ENCODE peak calls at places on chromosomes 7 and 10, in five cellular contexts. One of them, this sample, is unnamed.

GRCh38 chr7:134450296-134451000 is 8.5 kb downstream of the AKR1B1 start:
- DNase-seq in nephron progenitor cell: no peak
- DNase-seq in heart right ventricle: no peak
- DNase-seq in cardiac muscle cell: no peak
- DNase-seq in epithelial cell of esophagus: no peak
- DNase-seq in this sample: no peak

GRCh38 chr7:127390817-127391590 is 1.5 kb downstream of the ZNF800 start:
- DNase-seq in cardiac muscle cell: no peak
- DNase-seq in nephron progenitor cell: no peak
- DNase-seq in epithelial cell of esophagus: no peak
- DNase-seq in heart right ventricle: no peak
- DNase-seq in this sample: no peak

GRCh38 chr7:7190142-7190541 is 7.8 kb downstream of the C1GALT1 start:
- DNase-seq in epithelial cell of esophagus: no peak
- DNase-seq in nephron progenitor cell: no peak
- DNase-seq in heart right ventricle: no peak
- DNase-seq in cardiac muscle cell: peak
- DNase-seq in this sample: no peak

GRCh38 chr7:20199015-20199737 is 18.0 kb downstream of the MACC1 start:
- DNase-seq in heart right ventricle: peak
- DNase-seq in nephron progenitor cell: no peak
- DNase-seq in epithelial cell of esophagus: peak
- DNase-seq in cardiac muscle cell: peak
- DNase-seq in this sample: no peak

GRCh38 chr7:155093586-155093985 is 23.5 kb downstream of the HTR5A start:
- DNase-seq in nephron progenitor cell: no peak
- DNase-seq in heart right ventricle: no peak
- DNase-seq in cardiac muscle cell: no peak
- DNase-seq in epithelial cell of esophagus: no peak
- DNase-seq in this sample: no peak

GRCh38 chr7:81618400-81619014 is 151.3 kb downstream of the HGF start:
- DNase-seq in epithelial cell of esophagus: peak
- DNase-seq in cardiac muscle cell: no peak
- DNase-seq in heart right ventricle: no peak
- DNase-seq in nephron progenitor cell: no peak
- DNase-seq in this sample: no peak

GRCh38 chr7:117666019-117666418 is 186.2 kb downstream of the CFTR start:
- DNase-seq in nephron progenitor cell: no peak
- DNase-seq in heart right ventricle: no peak
- DNase-seq in cardiac muscle cell: no peak
- DNase-seq in epithelial cell of esophagus: peak
- DNase-seq in this sample: no peak

GRCh38 chr10:49290607-49291006 is 8.4 kb upstream of the C10orf71 start:
- DNase-seq in heart right ventricle: no peak
- DNase-seq in epithelial cell of esophagus: no peak
- DNase-seq in nephron progenitor cell: no peak
- DNase-seq in cardiac muscle cell: no peak
- DNase-seq in this sample: no peak

GRCh38 chr7:131202451-131202850 is 125.2 kb upstream of the MKLN1 start:
- DNase-seq in epithelial cell of esophagus: no peak
- DNase-seq in cardiac muscle cell: no peak
- DNase-seq in heart right ventricle: no peak
- DNase-seq in nephron progenitor cell: no peak
- DNase-seq in this sample: no peak

GRCh38 chr10:30062090-30062489 is 2.7 kb upstream of the JCAD start:
- DNase-seq in epithelial cell of esophagus: no peak
- DNase-seq in nephron progenitor cell: no peak
- DNase-seq in heart right ventricle: no peak
- DNase-seq in cardiac muscle cell: no peak
- DNase-seq in this sample: no peak

GRCh38 chr10:117342638-117343037 is 32.6 kb downstream of the PDZD8 start:
- DNase-seq in heart right ventricle: no peak
- DNase-seq in epithelial cell of esophagus: peak
- DNase-seq in nephron progenitor cell: no peak
- DNase-seq in cardiac muscle cell: no peak
- DNase-seq in this sample: no peak

GRCh38 chr7:44967571-44968446 is 11.0 kb downstream of the MYO1G start:
- DNase-seq in cardiac muscle cell: peak
- DNase-seq in heart right ventricle: no peak
- DNase-seq in epithelial cell of esophagus: no peak
- DNase-seq in nephron progenitor cell: peak
- DNase-seq in this sample: peak

GRCh38 chr7:34236839-34237492 is 331.6 kb downstream of the BMPER start:
- DNase-seq in epithelial cell of esophagus: no peak
- DNase-seq in cardiac muscle cell: no peak
- DNase-seq in nephron progenitor cell: no peak
- DNase-seq in heart right ventricle: no peak
- DNase-seq in this sample: no peak

GRCh38 chr7:2956526-2957368 is 86.9 kb downstream of the CARD11 start:
- DNase-seq in heart right ventricle: no peak
- DNase-seq in epithelial cell of esophagus: peak
- DNase-seq in cardiac muscle cell: no peak
- DNase-seq in nephron progenitor cell: no peak
- DNase-seq in this sample: no peak

GRCh38 chr7:129828989-129829676 is 123.6 kb downstream of the UBE2H start:
- DNase-seq in heart right ventricle: no peak
- DNase-seq in epithelial cell of esophagus: peak
- DNase-seq in nephron progenitor cell: no peak
- DNase-seq in cardiac muscle cell: peak
- DNase-seq in this sample: no peak

GRCh38 chr7:42426163-42426562 is 189.2 kb upstream of the GLI3 start:
- DNase-seq in cardiac muscle cell: no peak
- DNase-seq in nephron progenitor cell: no peak
- DNase-seq in epithelial cell of esophagus: peak
- DNase-seq in heart right ventricle: no peak
- DNase-seq in this sample: no peak

GRCh38 chr7:50212666-50213621 is 91.6 kb upstream of the IKZF1 start:
- DNase-seq in cardiac muscle cell: no peak
- DNase-seq in epithelial cell of esophagus: no peak
- DNase-seq in nephron progenitor cell: no peak
- DNase-seq in heart right ventricle: no peak
- DNase-seq in this sample: no peak

This sample was measured in D341Med.